ENCODE peak calls at places on chromosomes 11 and 22, in seven cellular contexts. L is PC-3, I is gastrocnemius medialis, K is body of pancreas, G is fibroblast of lung, H is sigmoid colon, V is astrocyte of the spinal cord. E is an unnamed sample.

GRCh38 chr11:59545179-59546020 is 34.1 kb downstream of the OR4D9 start:
- DNase-seq in L (no peak), I (no peak), K (no peak), G (peak), H (no peak), V (peak), E (no peak)

GRCh38 chr22:37822079-37822833 is 926 bp upstream of the GALR3 start:
- DNase-seq in L (no peak), I (no peak), K (no peak), G (no peak), H (no peak), V (no peak), E (no peak)

GRCh38 chr11:86408845-86409244 is 34.2 kb downstream of the CCDC81 start:
- DNase-seq in L (peak), I (no peak), K (no peak), G (no peak), H (no peak), V (no peak), E (no peak)

GRCh38 chr11:65043881-65044501 is 3.0 kb downstream of the SAC3D1 start:
- DNase-seq in L (peak), I (peak), K (peak), G (peak), H (peak), V (no peak), E (no peak)

GRCh38 chr11:64659417-64660144 is 63.4 kb downstream of the NRXN2 start:
- DNase-seq in L (peak), I (no peak), K (no peak), G (peak), H (no peak), V (peak), E (no peak)

GRCh38 chr22:41341990-41342389 is 39.8 kb upstream of the TEF start:
- DNase-seq in L (no peak), I (no peak), K (no peak), G (no peak), H (no peak), V (no peak), E (no peak)

GRCh38 chr11:115665958-115666357 is 161.7 kb upstream of the CADM1 start:
- DNase-seq in L (no peak), I (no peak), K (no peak), G (peak), H (peak), V (no peak), E (no peak)

GRCh38 chr11:80722616-80723015 is 1281.8 kb upstream of the TENM4 start:
- DNase-seq in L (peak), I (no peak), K (no peak), G (peak), H (no peak), V (no peak), E (peak)

GRCh38 chr11:576791-577610 is 731 bp downstream of the PHRF1 start:
- DNase-seq in L (no peak), I (no peak), K (no peak), G (no peak), H (no peak), V (no peak), E (no peak)

GRCh38 chr11:110356769-110357671 is 60.6 kb upstream of the RDX start:
- DNase-seq in L (peak), I (no peak), K (peak), G (peak), H (no peak), V (no peak), E (peak)

GRCh38 chr11:19040051-19040450 is 20.5 kb downstream of the MRGPRX2 start:
- DNase-seq in L (no peak), I (no peak), K (no peak), G (no peak), H (no peak), V (no peak), E (no peak)

GRCh38 chr11:75208444-75208843 is 32.1 kb upstream of the TPBGL start:
- DNase-seq in L (no peak), I (no peak), K (no peak), G (no peak), H (no peak), V (no peak), E (no peak)

GRCh38 chr11:61158691-61159381 is 2.4 kb downstream of the VPS37C start:
- DNase-seq in L (peak), I (no peak), K (no peak), G (peak), H (peak), V (peak), E (no peak)

GRCh38 chr22:37753746-37754145 is 54.0 kb upstream of the GCAT start:
- DNase-seq in L (peak), I (no peak), K (peak), G (peak), H (no peak), V (no peak), E (no peak)

GRCh38 chr11:61193596-61193995 is 9.7 kb upstream of the PGA3 start:
- DNase-seq in L (no peak), I (no peak), K (no peak), G (no peak), H (no peak), V (no peak), E (no peak)

GRCh38 chr11:105224859-105225258 is 85.3 kb upstream of the CARD18 start:
- DNase-seq in L (no peak), I (no peak), K (no peak), G (no peak), H (no peak), V (no peak), E (no peak)

DNA sequence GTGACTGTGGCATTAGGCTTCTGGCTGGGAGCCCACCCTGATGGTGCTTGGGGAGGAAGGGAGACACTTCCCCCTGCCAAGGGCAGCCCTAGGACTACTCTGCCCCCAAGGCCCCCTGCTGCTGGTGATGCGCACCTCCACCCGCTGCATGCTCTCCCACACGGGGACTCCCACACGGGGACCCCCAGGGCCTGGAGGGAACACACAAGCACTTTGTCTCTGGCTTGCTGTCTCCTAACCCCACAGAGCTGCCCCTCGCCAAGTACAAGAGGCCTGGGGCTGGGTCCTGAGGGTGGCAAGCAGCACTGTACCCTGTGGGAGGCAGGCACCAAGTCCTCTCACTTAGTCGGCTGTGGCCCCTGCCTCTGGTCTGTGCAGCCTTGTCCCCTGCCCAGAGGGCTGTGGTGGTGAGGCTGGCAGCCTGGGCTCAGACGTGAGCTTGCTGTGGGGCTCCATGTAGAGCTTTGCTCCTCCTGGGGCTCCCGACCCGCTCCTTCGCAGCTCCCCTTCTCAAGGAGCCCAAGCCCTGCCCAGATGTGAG is 7.9 kb downstream of the LRRC75B start:
- DNase-seq in L (no peak), I (no peak), K (no peak), G (no peak), H (no peak), V (no peak), E (no peak)
- TF ChIP-seq CTCF in L (no peak), I (no peak), K (no peak), G (no peak), H (no peak), V (no peak), E (no peak)

DNA sequence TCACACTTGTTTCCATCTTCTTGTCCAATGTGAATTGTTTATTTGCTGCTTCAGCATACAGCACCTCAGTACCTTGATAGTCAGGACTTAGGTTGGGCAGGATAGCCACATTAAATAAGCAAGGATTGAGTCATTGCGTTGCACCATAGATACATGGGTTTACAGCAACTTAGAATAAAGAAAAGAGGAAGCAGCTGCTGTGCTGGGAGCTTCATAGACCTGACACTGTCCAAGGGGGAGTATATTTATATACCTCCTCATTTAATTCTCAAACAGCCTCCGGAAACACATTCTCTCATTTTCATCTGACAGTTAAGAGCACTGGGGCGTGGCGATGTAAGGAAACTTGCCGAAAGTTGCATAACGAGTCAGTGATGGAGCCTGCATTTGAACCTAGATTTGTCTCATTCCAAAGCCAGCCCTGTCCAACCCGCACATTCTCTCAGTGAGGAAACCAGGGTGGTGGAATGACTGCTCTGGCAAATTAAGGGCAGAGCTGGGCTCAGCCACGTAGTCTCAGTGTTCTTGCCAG is 42.2 kb downstream of the UBASH3B start:
- DNase-seq in L (peak), I (no peak), K (peak), G (peak), H (no peak), V (peak), E (no peak)
- H3K4me3 ChIP-seq in L (no peak), I (no peak), K (no peak), G (no peak), H (no peak), V (no peak), E (no peak)

DNA sequence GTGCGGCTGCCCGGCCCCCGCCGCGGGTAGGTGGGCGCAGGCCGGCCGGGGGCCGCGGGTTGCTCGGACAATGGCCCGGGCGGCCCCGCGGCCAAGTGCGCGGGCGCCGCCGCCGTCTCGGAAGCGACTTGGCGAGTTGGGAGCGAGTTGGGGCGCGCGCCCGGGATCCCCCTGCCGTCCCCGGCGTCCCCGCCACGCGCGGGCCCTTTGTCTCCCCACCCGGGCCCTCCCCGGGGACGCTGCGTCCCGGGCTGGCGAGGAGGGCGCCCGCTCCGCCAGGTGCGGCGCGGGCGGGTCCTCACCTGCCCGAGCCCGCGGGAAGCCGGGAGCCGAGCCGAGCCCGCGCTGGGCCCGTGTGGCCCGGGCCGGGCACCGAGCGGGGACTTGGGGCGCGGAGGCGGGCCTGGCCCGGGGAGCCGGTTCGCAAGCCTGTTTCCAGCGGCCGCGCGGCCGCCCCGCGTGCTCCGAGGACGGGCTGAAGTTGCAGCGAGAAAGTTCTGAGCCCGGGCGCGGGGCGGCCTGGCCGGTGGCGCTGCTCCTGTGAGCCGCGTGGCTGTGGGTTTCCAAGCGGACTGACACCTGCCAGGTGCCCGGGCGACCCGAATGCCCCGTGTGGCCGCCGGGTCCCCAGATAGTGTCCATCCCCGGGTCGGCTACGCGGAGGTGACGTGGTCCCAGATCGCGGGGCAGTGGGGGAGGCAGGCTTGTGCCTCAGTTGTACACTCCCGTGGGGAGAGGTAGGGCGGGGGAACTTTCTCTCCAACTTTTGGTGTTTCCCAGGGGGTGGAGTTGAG is 586 bp downstream of the LRP5 start:
- DNase-seq in L (peak), I (no peak), K (no peak), G (peak), H (no peak), V (no peak), E (peak)
- TF ChIP-seq CTCF in L (no peak), I (no peak), K (no peak), G (no peak), H (no peak), V (no peak), E (no peak)

DNA sequence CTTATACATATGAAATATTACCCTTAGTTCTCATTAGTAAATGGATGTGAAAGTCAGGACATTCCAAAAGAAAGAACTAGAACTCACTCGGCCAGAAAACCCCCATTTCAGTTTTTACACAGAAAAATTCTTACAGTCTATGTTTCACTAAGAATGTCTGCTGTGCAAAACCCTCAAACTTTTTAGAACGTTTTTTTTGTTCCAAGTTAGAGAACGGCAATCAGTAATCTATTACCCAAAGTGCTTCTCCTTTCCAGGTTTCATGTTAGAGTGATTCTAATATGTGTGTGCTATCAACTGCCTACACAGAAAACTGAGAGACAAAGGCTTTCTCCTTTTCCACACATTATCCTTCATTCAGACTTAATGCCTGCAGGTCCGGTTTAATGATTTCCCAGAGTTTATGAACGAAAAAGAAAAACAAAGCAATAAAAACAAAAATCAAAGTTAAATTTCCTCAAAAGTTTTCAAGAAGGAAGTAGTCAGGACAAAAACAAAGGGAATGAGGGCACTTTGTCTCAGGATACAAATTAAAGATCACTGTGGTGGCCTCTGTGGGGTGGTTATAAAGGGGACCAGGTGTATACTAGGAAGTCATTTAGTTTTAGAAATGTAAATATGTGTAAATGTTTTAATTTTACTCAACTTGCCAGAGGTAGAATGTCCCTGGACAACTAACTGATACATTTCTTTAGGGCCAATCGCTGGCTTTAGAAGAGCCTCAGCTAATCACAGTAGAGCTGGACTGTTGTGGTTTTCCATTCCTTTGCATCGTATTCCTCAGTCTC is 11.4 kb upstream of the SESN3 start:
- DNase-seq in L (no peak), I (no peak), K (no peak), G (no peak), H (no peak), V (no peak), E (no peak)
- H3K4me3 ChIP-seq in L (no peak), I (no peak), K (no peak), G (peak), H (no peak), V (no peak), E (no peak)

GRCh38 chr22:50473855-50474671 is 772 bp downstream of the SBF1 start:
- DNase-seq in L (peak), I (no peak), K (peak), G (peak), H (peak), V (peak), E (peak)

GRCh38 chr22:50474711-50475651 is at the start of gene SBF1:
- DNase-seq in L (peak), I (peak), K (peak), G (peak), H (peak), V (peak), E (peak)

GRCh38 chr22:50471197-50471847 is 3.5 kb downstream of the SBF1 start:
- DNase-seq in L (no peak), I (no peak), K (no peak), G (no peak), H (no peak), V (no peak), E (no peak)

GRCh38 chr22:50471962-50472361 is 2.9 kb downstream of the SBF1 start:
- DNase-seq in L (no peak), I (no peak), K (no peak), G (no peak), H (no peak), V (no peak), E (no peak)

GRCh38 chr22:50473088-50473487 is 1.7 kb downstream of the SBF1 start:
- DNase-seq in L (peak), I (no peak), K (no peak), G (no peak), H (no peak), V (no peak), E (no peak)
- TF ChIP-seq CTCF in L (peak), I (no peak), K (no peak), G (no peak), H (no peak), V (peak), E (peak)

E was measured in hepatocyte.